ENCODE peak calls at places on chromosomes 12 and 14, in ten cellular contexts. G, L, E, N, A, F, Z, X, O and K are unnamed samples.

GRCh38 chr12:75712223-75712622 is 200.8 kb upstream of the KRR1 start:
- ATAC-seq in L (no peak), O (no peak), F (no peak), G (no peak), N (peak; percentile 78), Z (no peak), X (no peak), A (peak; percentile 17), E (no peak), K (no peak)

GRCh38 chr12:5779401-5779800 is 165.7 kb downstream of the ANO2 start:
- ATAC-seq in A (no peak), Z (no peak), X (no peak), O (no peak), L (no peak), G (no peak), E (no peak), N (no peak), F (no peak), K (no peak)

GRCh38 chr12:71503579-71504470 is 64.2 kb downstream of the LGR5 start:
- ATAC-seq in F (peak; percentile 71), Z (no peak), N (no peak), G (peak; percentile 52), L (no peak), X (no peak), E (no peak), O (no peak), A (no peak), K (peak; percentile 49)

GRCh38 chr12:50612882-50613281 is 108.1 kb downstream of the DIP2B start:
- ATAC-seq in X (no peak), E (no peak), Z (no peak), L (no peak), O (no peak), G (no peak), A (no peak), F (no peak), N (no peak), K (no peak)

GRCh38 chr12:55392032-55392795 is 8.1 kb upstream of the OR6C65 start:
- ATAC-seq in N (no peak), L (no peak), X (no peak), Z (no peak), E (no peak), A (no peak), G (no peak), O (no peak), F (no peak), K (peak; percentile 41)

GRCh38 chr14:52531481-52531880 is 20.8 kb downstream of the TXNDC16 start:
- ATAC-seq in E (peak; percentile 83), G (peak; percentile 25), L (no peak), A (no peak), X (no peak), N (no peak), O (no peak), F (no peak), Z (no peak), K (no peak)

GRCh38 chr14:64630778-64631177 is 73.4 kb upstream of the PLEKHG3 start:
- ATAC-seq in X (no peak), F (no peak), O (no peak), E (no peak), L (no peak), Z (no peak), G (no peak), A (no peak), N (no peak), K (no peak)

GRCh38 chr12:121804417-121805111 is 755 bp downstream of the SETD1B start:
- ATAC-seq in L (no peak), X (no peak), E (no peak), G (peak; percentile 6), Z (peak; percentile 5), A (no peak), O (no peak), F (no peak), N (no peak), K (peak; percentile 1)

GRCh38 chr14:105223770-105224544 is 24.4 kb upstream of the BTBD6 start:
- ATAC-seq in F (no peak), Z (no peak), A (no peak), O (no peak), L (no peak), N (peak; percentile 52), G (no peak), E (no peak), X (no peak), K (no peak)

GRCh38 chr14:70873627-70874026 is 33.6 kb upstream of the PCNX1 start:
- ATAC-seq in Z (peak; percentile 64), G (peak; percentile 58), O (no peak), L (no peak), E (peak; percentile 46), A (no peak), N (no peak), F (peak; percentile 49), X (no peak), K (no peak)

GRCh38 chr12:121550974-121551631 is 29.7 kb downstream of the KDM2B start:
- ATAC-seq in F (no peak), N (no peak), E (no peak), O (no peak), L (no peak), X (no peak), A (no peak), G (no peak), Z (no peak), K (no peak)

GRCh38 chr14:85466678-85467077 is 63.3 kb upstream of the FLRT2 start:
- ATAC-seq in G (no peak), L (no peak), E (no peak), N (no peak), X (no peak), A (no peak), O (no peak), Z (no peak), F (no peak), K (no peak)

GRCh38 chr14:66281036-66281776 is 205.0 kb upstream of the CCDC196 start:
- ATAC-seq in O (peak; percentile 55), L (peak; percentile 95), A (no peak), X (peak; percentile 93), E (no peak), G (no peak), F (no peak), Z (no peak), N (no peak), K (no peak)

GRCh38 chr14:88765130-88765529 is 27.6 kb downstream of the EML5 start:
- ATAC-seq in L (no peak), G (no peak), N (peak; percentile 37), X (no peak), Z (no peak), F (no peak), A (peak; percentile 50), O (no peak), E (peak; percentile 78), K (no peak)

GRCh38 chr14:73780391-73780790 is 66.2 kb upstream of the PNMA1 start:
- ATAC-seq in E (no peak), A (no peak), G (no peak), F (no peak), O (no peak), Z (no peak), L (no peak), X (no peak), N (no peak), K (no peak)

GRCh38 chr12:119115296-119115905 is 63.3 kb upstream of the HSPB8 start:
- ATAC-seq in A (peak; percentile 79), X (peak; percentile 56), O (no peak), Z (no peak), N (peak; percentile 62), F (no peak), E (no peak), L (peak; percentile 51), G (no peak), K (no peak)

GRCh38 chr12:27689558-27690180 is 6.6 kb upstream of the REP15 start:
- ATAC-seq in O (peak; percentile 45), L (no peak), Z (no peak), N (no peak), F (no peak), A (no peak), X (no peak), G (no peak), E (no peak), K (peak; percentile 63)

GRCh38 chr12:44502681-44503080 is 373.4 kb downstream of the NELL2 start:
- ATAC-seq in G (peak; percentile 29), N (no peak), L (no peak), A (no peak), X (no peak), E (peak; percentile 37), F (no peak), Z (no peak), O (no peak), K (no peak)

GRCh38 chr12:53048033-53048779 is 1.7 kb upstream of the TNS2 start:
- ATAC-seq in N (peak; percentile 2), G (no peak), Z (no peak), E (no peak), O (peak; percentile 32), L (peak; percentile 2), X (peak; percentile 5), A (peak; percentile 49), F (no peak), K (no peak)

GRCh38 chr14:64717870-64718269 is 13.6 kb downstream of the PLEKHG3 start:
- ATAC-seq in Z (no peak), A (no peak), O (no peak), G (no peak), N (peak; percentile 33), L (peak; percentile 8), F (no peak), E (no peak), X (no peak), K (no peak)

GRCh38 chr14:91242635-91243034 is 1.9 kb downstream of the GPR68 start:
- ATAC-seq in N (no peak), X (no peak), Z (no peak), L (no peak), O (no peak), A (no peak), E (no peak), G (no peak), F (no peak), K (no peak)

GRCh38 chr14:102516531-102517411 is 7.2 kb upstream of the ANKRD9 start:
- ATAC-seq in E (peak; percentile 78), N (peak; percentile 75), F (peak; percentile 75), X (peak; percentile 85), A (peak; percentile 87), L (peak; percentile 75), Z (peak; percentile 89), G (peak; percentile 91), O (peak; percentile 76), K (peak; percentile 86)

GRCh38 chr14:64779472-64779871 is 75.2 kb downstream of the PLEKHG3 start:
- ATAC-seq in E (no peak), G (no peak), X (peak; percentile 88), L (peak; percentile 81), F (no peak), N (no peak), A (no peak), O (peak; percentile 82), Z (no peak), K (no peak)

GRCh38 chr12:45263587-45263986 is 47.7 kb downstream of the ANO6 start:
- ATAC-seq in Z (no peak), E (no peak), L (no peak), X (no peak), G (no peak), A (no peak), F (no peak), N (no peak), O (no peak), K (no peak)

GRCh38 chr12:111450676-111451075 is 45.0 kb downstream of the SH2B3 start:
- ATAC-seq in E (no peak), F (no peak), X (peak; percentile 10), A (no peak), Z (no peak), N (no peak), L (no peak), G (no peak), O (peak; percentile 7), K (no peak)

GRCh38 chr12:54217309-54217661 is 28.5 kb upstream of the SMUG1 start:
- ATAC-seq in Z (no peak), G (no peak), N (no peak), A (no peak), L (no peak), X (no peak), F (no peak), E (no peak), O (no peak), K (no peak)

GRCh38 chr14:78173266-78174001 is 3.3 kb downstream of the NRXN3 start:
- ATAC-seq in O (no peak), E (no peak), X (no peak), N (no peak), A (no peak), F (no peak), L (no peak), Z (no peak), G (no peak), K (no peak)

GRCh38 chr12:53324113-53324778 is 2.8 kb upstream of the AAAS start:
- ATAC-seq in G (peak; percentile 47), F (peak; percentile 32), O (no peak), X (no peak), E (peak; percentile 48), L (no peak), N (no peak), Z (peak; percentile 40), A (no peak), K (peak; percentile 70)